ENCODE peak calls at places on chromosomes 5 and 9, in nine cellular contexts. H, D, J, U, G, E, Q, Y and I are unnamed samples.

GRCh38 chr5:107874810-107875209 is 204.1 kb upstream of the EFNA5 start:
- DNase-seq in J (no peak), E (no peak), Y (no peak), H (peak), D (no peak), G (no peak), Q (no peak), U (no peak), I (no peak)

GRCh38 chr5:59007460-59008063 is 424.7 kb downstream of the RAB3C start:
- DNase-seq in U (no peak), H (no peak), Y (no peak), J (peak), D (no peak), Q (no peak), G (peak), E (no peak), I (peak)

GRCh38 chr9:127680226-127680625 is 26.6 kb upstream of the CFAP157 start:
- DNase-seq in G (no peak), H (no peak), E (no peak), U (no peak), Q (no peak), J (no peak), D (no peak), Y (no peak), I (no peak)

GRCh38 chr9:72038890-72039410 is 21.5 kb downstream of the C9orf57 start:
- DNase-seq in D (peak), U (peak), H (peak), Q (peak), G (peak), Y (peak), E (peak), J (peak), I (peak)

GRCh38 chr5:18497089-18497488 is 862.8 kb downstream of the TAF11L14 start:
- DNase-seq in Q (no peak), Y (no peak), D (no peak), H (no peak), J (no peak), E (no peak), U (no peak), G (no peak), I (no peak)

GRCh38 chr9:2666569-2666968 is 45.0 kb downstream of the VLDLR start:
- DNase-seq in H (no peak), E (no peak), D (no peak), G (no peak), Y (no peak), J (no peak), U (no peak), Q (no peak), I (no peak)

GRCh38 chr9:115415450-115415849 is 297.5 kb upstream of the TNC start:
- DNase-seq in E (no peak), H (no peak), D (no peak), Y (no peak), U (no peak), Q (no peak), G (no peak), J (no peak), I (no peak)

GRCh38 chr5:32173394-32174010 is 617 bp downstream of the GOLPH3 start:
- DNase-seq in U (peak), G (peak), J (peak), Q (peak), H (no peak), D (peak), E (peak), Y (peak), I (peak)

GRCh38 chr9:21155501-21155900 is 11.0 kb downstream of the IFNA21 start:
- DNase-seq in J (peak), U (no peak), H (peak), D (no peak), G (no peak), Y (no peak), E (no peak), Q (no peak), I (no peak)

GRCh38 chr5:35319231-35320002 is 89.1 kb upstream of the PRLR start:
- DNase-seq in J (no peak), Y (no peak), G (no peak), Q (no peak), H (no peak), U (no peak), D (no peak), E (peak), I (peak)

GRCh38 chr9:78958887-78959286 is 612.9 kb upstream of the TLE4 start:
- DNase-seq in Y (peak), E (no peak), G (peak), U (no peak), H (no peak), D (no peak), Q (no peak), J (no peak), I (no peak)

GRCh38 chr9:97786341-97786740 is 66.7 kb upstream of the FOXE1 start:
- DNase-seq in G (peak), E (no peak), Q (no peak), U (no peak), J (peak), Y (no peak), D (no peak), H (peak), I (no peak)

GRCh38 chr9:105883847-105884246 is 189.5 kb downstream of the TMEM38B start:
- DNase-seq in J (no peak), Y (no peak), U (no peak), G (no peak), D (no peak), E (no peak), Q (no peak), H (no peak), I (peak)

GRCh38 chr5:56816546-56817081 is 1.3 kb downstream of the MAP3K1 start:
- DNase-seq in Y (peak), E (peak), H (peak), U (peak), J (peak), D (no peak), G (peak), Q (peak), I (peak)